ENCODE peak calls at places on chromosomes 5 and 9, in five cellular contexts. M is K562, B is GM12891, D is H1, K is HepG2. N is an unnamed sample.

GRCh38 chr5:170591055-170591454 is 87.2 kb downstream of the KCNIP1 start:
- DNase-seq in K (no peak), D (no peak), M (no peak), B (no peak), N (no peak)

GRCh38 chr5:57434683-57435082 is 47.9 kb downstream of the ACTBL2 start:
- DNase-seq in B (no peak), M (no peak), K (no peak), D (no peak), N (no peak)

GRCh38 chr5:35476789-35477188 is 140.9 kb upstream of the SPEF2 start:
- DNase-seq in K (no peak), D (no peak), B (no peak), M (no peak), N (no peak)

GRCh38 chr9:9752722-9753121 is 860.1 kb downstream of the PTPRD start:
- DNase-seq in B (no peak), K (peak; percentile 58), D (no peak), M (no peak), N (no peak)

GRCh38 chr9:91951944-91952520 is 2.0 kb upstream of the ROR2 start:
- DNase-seq in B (no peak), D (no peak), K (no peak), M (no peak), N (no peak)

GRCh38 chr9:78566948-78567675 is 270.2 kb downstream of the PSAT1 start:
- DNase-seq in B (no peak), M (no peak), D (no peak), K (no peak), N (no peak)

GRCh38 chr5:102617187-102617856 is 118.5 kb upstream of the SLCO6A1 start:
- DNase-seq in K (no peak), M (no peak), D (no peak), B (no peak), N (no peak)

GRCh38 chr9:125262217-125262991 is 778 bp downstream of the GAPVD1 start:
- DNase-seq in D (no peak), B (no peak), K (peak; percentile 15), M (no peak), N (no peak)

GRCh38 chr9:105636331-105636730 is 25.9 kb upstream of the TAL2 start:
- DNase-seq in K (no peak), B (no peak), M (no peak), D (no peak), N (no peak)

GRCh38 chr5:4720831-4721230 is 419.3 kb upstream of the ADAMTS16 start:
- DNase-seq in M (no peak), K (no peak), B (no peak), D (no peak), N (no peak)

GRCh38 chr5:135365281-135365680 is 33.8 kb downstream of the MACROH2A1 start:
- DNase-seq in D (no peak), B (no peak), M (no peak), K (no peak), N (no peak)

GRCh38 chr9:33473216-33473615 is 508 bp downstream of the NOL6 start:
- DNase-seq in B (no peak), M (no peak), K (no peak), D (no peak), N (no peak)

GRCh38 chr5:113246371-113246870 is 188.4 kb downstream of the TSSK1B start:
- DNase-seq in D (no peak), K (no peak), M (no peak), B (no peak), N (no peak)

GRCh38 chr5:23507278-23507685 is at the start of gene PRDM9:
- DNase-seq in M (peak; percentile 16), D (peak; percentile 10), K (peak; percentile 61), B (no peak), N (no peak)

GRCh38 chr5:163505049-163505474 is 357 bp upstream of the MAT2B start:
- DNase-seq in K (no peak), D (no peak), B (no peak), M (peak; percentile 36), N (no peak)

GRCh38 chr5:148666353-148666752 is 12.0 kb upstream of the HTR4 start:
- DNase-seq in D (no peak), K (no peak), B (no peak), M (no peak), N (no peak)

GRCh38 chr5:4905674-4906528 is 234.2 kb upstream of the ADAMTS16 start:
- DNase-seq in M (peak; percentile 21), K (peak; percentile 2), B (no peak), D (peak; percentile 7), N (no peak)

GRCh38 chr5:79853676-79854418 is 137.2 kb downstream of the MTX3 start:
- DNase-seq in D (no peak), B (no peak), M (no peak), K (peak; percentile 3), N (no peak)

GRCh38 chr5:129398279-129398678 is 61.8 kb upstream of the ADAMTS19 start:
- DNase-seq in M (no peak), B (no peak), D (no peak), K (no peak), N (no peak)

GRCh38 chr5:471750-472058 is 28.7 kb downstream of the EXOC3 start:
- DNase-seq in B (no peak), D (no peak), K (no peak), M (no peak), N (no peak)

GRCh38 chr5:474826-475661 is 32.1 kb downstream of the EXOC3 start:
- DNase-seq in D (no peak), K (no peak), M (no peak), B (no peak), N (no peak)

GRCh38 chr5:472076-472655 is 29.2 kb downstream of the EXOC3 start:
- DNase-seq in M (peak; percentile 61), B (no peak), K (no peak), D (no peak), N (no peak)

GRCh38 chr5:472656-473343 is 29.8 kb downstream of the EXOC3 start:
- DNase-seq in D (no peak), K (peak; percentile 52), B (peak; percentile 99), M (peak; percentile 100), N (peak; percentile 97)

GRCh38 chr5:473344-474192 is 30.6 kb downstream of the EXOC3 start:
- DNase-seq in B (no peak), M (no peak), D (no peak), K (peak; percentile 27), N (peak; percentile 66)
- TF ChIP-seq POLR2AphosphoS5 in B (no peak), M (no peak), D (no peak), K (no peak), N (no peak)

DNA sequence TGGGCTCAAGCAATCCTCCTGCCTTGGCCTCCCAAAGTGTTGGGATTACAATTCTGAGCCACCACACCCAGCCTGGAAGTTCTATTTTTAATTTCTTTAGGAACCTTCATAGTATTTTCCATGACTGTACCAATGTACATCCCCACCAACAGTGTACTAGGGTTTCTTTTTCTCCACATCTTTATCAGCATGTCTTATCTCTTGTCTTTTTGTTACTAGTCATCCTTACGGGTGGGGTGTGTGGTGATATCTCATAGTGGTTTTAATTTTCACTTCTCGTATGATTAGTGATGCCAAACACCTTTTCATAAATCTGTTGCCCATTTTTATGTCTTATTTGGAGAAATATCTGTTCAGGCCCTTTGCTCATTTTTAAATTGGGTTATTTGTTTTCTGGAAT is 123.0 kb upstream of the MEF2C start:
- DNase-seq in D (no peak), B (no peak), M (no peak), K (no peak), N (no peak)
- TF ChIP-seq TAF1 in D (no peak), B (no peak), M (no peak), K (no peak), N (no peak)

GRCh38 chr5:54733101-54733500 is 215.5 kb downstream of the SNX18 start:
- DNase-seq in M (no peak), B (no peak), D (no peak), K (no peak), N (no peak)
- TF ChIP-seq POLR2A in M (no peak), B (no peak), D (no peak), K (no peak), N (no peak)

GRCh38 chr9:1048853-1049252 is 1.3 kb upstream of the DMRT2 start:
- DNase-seq in M (no peak), B (no peak), K (no peak), D (no peak), N (no peak)

GRCh38 chr9:1049641-1050040 is 516 bp upstream of the DMRT2 start:
- DNase-seq in B (no peak), K (no peak), M (no peak), D (no peak), N (no peak)

GRCh38 chr9:1051286-1052118 is 1.3 kb downstream of the DMRT2 start:
- DNase-seq in B (no peak), D (no peak), M (no peak), K (no peak), N (no peak)

GRCh38 chr9:1052119-1052907 is 2.2 kb downstream of the DMRT2 start:
- DNase-seq in D (no peak), B (no peak), K (no peak), M (no peak), N (no peak)

GRCh38 chr9:1050125-1050895 is at the start of gene DMRT2:
- DNase-seq in M (peak; percentile 35), B (no peak), D (peak; percentile 91), K (peak; percentile 51), N (no peak)
- TF ChIP-seq POLR2AphosphoS5 in M (no peak), B (no peak), D (no peak), K (no peak), N (no peak)

DNA sequence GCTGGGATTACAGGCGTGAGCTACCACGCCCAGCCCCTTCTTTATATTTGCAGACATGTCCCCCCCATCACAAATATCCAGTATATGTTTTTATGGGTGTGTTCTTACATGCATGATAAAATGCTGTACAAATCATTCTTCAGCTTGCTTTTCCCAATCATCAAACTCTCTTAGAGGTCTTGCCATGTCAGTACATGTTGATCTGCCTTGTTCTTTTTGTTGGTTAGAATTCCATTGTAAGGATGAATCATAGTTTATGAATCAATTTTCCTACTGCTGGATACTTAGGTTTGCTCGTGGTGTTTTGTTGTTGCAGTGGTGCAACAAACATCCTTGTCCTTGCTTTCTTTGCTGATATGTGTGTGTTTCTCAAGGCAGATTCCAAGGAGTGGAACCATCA is 79.9 kb upstream of the NEURL1B start:
- DNase-seq in K (no peak), D (no peak), B (no peak), M (no peak), N (no peak)
- TF ChIP-seq TAF1 in K (no peak), D (no peak), B (no peak), M (no peak), N (no peak)

GRCh38 chr9:128702949-128703615 is 779 bp downstream of the PKN3 start:
- DNase-seq in D (no peak), B (peak; percentile 64), M (peak; percentile 83), K (no peak), N (peak; percentile 66)

GRCh38 chr9:128704356-128704670 is 2.0 kb downstream of the PKN3 start:
- DNase-seq in D (no peak), K (no peak), B (no peak), M (no peak), N (no peak)

GRCh38 chr9:128705051-128705965 is 3.0 kb downstream of the PKN3 start:
- DNase-seq in D (no peak), B (no peak), K (no peak), M (no peak), N (no peak)

GRCh38 chr9:128703616-128704355 is 1.5 kb downstream of the PKN3 start:
- DNase-seq in K (no peak), M (peak; percentile 58), D (no peak), B (peak; percentile 13), N (no peak)

GRCh38 chr9:128702445-128702948 is at the start of gene PKN3:
- DNase-seq in K (peak; percentile 74), D (peak; percentile 61), M (peak; percentile 91), B (peak; percentile 98), N (peak; percentile 99)
- TF ChIP-seq POLR2A in K (no peak), D (no peak), M (peak; percentile 75), B (no peak), N (peak; percentile 44)